ENCODE peak calls at places on chromosomes 6 and 20, in ten cellular contexts. T is hepatocyte, L is mammary epithelial cell, I is H1, W is body of pancreas, Q is MM.1S, B is heart right ventricle, Y is stomach, R is neural progenitor cell, E is sigmoid colon. D is an unnamed sample. For H3K36me3 and H3K27me3, the result is how much of the 10 kb centered on the place peaks cover.

GRCh38 chr6:149317656-149318571 is at the start of gene TAB2:
- DNase-seq in T (peak), L (no peak), I (no peak), W (no peak), Q (peak), B (no peak), Y (peak), R (no peak), E (peak), D (no peak)

GRCh38 chr6:169738204-169738971 is 13.0 kb downstream of the DYNLT2 start:
- DNase-seq in T (no peak), L (no peak), I (no peak), W (no peak), Q (no peak), B (no peak), Y (no peak), R (no peak), E (no peak), D (no peak)

GRCh38 chr6:127561660-127562059 is 15.3 kb upstream of the C6orf58 start:
- DNase-seq in T (no peak), L (no peak), I (no peak), W (no peak), Q (no peak), B (no peak), Y (no peak), R (no peak), E (no peak), D (no peak)

GRCh38 chr20:23049933-23050838 is 714 bp upstream of the THBD start:
- DNase-seq in T (peak), L (peak), I (no peak), W (peak), Q (no peak), B (peak), Y (peak), R (peak), E (peak), D (no peak)

GRCh38 chr20:58638467-58639181 is 12.5 kb upstream of the STX16 start:
- DNase-seq in T (no peak), L (no peak), I (no peak), W (peak), Q (no peak), B (no peak), Y (no peak), R (no peak), E (peak), D (no peak)

GRCh38 chr20:44026932-44027685 is 112.5 kb downstream of the TOX2 start:
- DNase-seq in T (no peak), L (no peak), I (no peak), W (no peak), Q (no peak), B (no peak), Y (peak), R (no peak), E (peak), D (no peak)

GRCh38 chr20:50425076-50425475 is 85.1 kb upstream of the PTPN1 start:
- DNase-seq in T (no peak), L (no peak), I (no peak), W (no peak), Q (no peak), B (no peak), Y (no peak), R (no peak), E (no peak), D (no peak)

GRCh38 chr20:37406010-37406998 is 60.4 kb downstream of the SRC start:
- DNase-seq in T (peak), L (peak), I (no peak), W (peak), Q (peak), B (peak), Y (peak), R (peak), E (no peak), D (no peak)

GRCh38 chr6:14209005-14209404 is 91.4 kb downstream of the CD83 start:
- DNase-seq in T (no peak), L (no peak), I (no peak), W (no peak), Q (no peak), B (no peak), Y (no peak), R (no peak), E (no peak), D (no peak)

GRCh38 chr20:57388953-57389694 is 2.1 kb upstream of the RBM38 start:
- DNase-seq in T (peak), L (peak), I (no peak), W (peak), Q (peak), B (peak), Y (peak), R (peak), E (peak), D (no peak)

GRCh38 chr6:152244998-152245630 is 392.0 kb downstream of the SYNE1 start:
- DNase-seq in T (no peak), L (no peak), I (no peak), W (no peak), Q (no peak), B (no peak), Y (no peak), R (no peak), E (no peak), D (no peak)
- H3K36me3 ChIP-seq in T (under half), L (under half), I (under half), W (under half), Q (under half), B (under half), Y (half or more), R (under half), E (under half), D (under half)

DNA sequence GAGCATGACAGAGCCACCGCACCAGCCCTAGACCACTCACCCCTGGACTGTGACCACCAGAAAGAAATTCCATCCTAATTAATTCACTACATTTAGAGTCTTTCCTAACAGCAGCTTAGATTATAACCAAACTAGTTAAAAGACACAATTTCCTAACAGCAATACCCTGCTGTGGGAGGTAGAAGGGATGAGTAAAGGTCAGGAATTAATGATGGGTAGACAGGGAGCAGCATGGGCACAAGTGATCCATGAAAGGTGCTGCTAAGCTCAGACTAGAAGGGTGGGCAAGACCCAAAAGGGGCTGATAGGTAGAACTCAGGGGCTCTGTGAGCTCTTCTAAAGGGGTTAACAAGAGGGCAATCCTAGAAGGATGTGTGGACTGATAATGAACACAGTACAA is 188.5 kb upstream of the FOXQ1 start:
- DNase-seq in T (no peak), L (no peak), I (no peak), W (no peak), Q (no peak), B (no peak), Y (no peak), R (no peak), E (no peak), D (no peak)
- H3K27me3 ChIP-seq in T (under half), L (under half), I (under half), W (under half), Q (under half), B (under half), Y (under half), R (under half), E (under half), D (under half)

GRCh38 chr6:21801786-21802610 is 208.4 kb downstream of the SOX4 start:
- DNase-seq in T (no peak), L (no peak), I (no peak), W (no peak), Q (no peak), B (no peak), Y (no peak), R (no peak), E (no peak), D (no peak)
- H3K36me3 ChIP-seq in T (under half), L (under half), I (under half), W (under half), Q (under half), B (under half), Y (under half), R (under half), E (under half), D (under half)

DNA sequence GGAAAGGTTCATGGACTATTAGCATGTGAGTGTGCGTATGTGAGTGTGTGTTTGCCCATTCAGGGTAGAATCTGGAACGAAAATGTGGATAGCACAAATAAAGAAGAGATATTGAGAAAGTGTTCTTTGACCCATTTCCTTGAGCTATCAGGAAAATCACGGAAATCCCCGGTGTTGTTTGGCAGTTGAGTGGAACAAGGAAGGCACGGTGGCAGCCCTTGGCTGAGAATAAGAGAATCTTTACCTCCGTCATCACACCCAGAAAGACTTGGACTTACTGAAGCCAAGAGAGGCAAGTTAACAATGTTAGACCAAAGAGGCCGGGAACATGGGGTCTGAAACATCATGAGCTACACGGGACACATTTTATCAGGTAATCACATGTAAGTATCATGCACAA is 588.9 kb upstream of the BTBD3 start:
- DNase-seq in T (no peak), L (no peak), I (no peak), W (no peak), Q (no peak), B (no peak), Y (no peak), R (no peak), E (no peak), D (no peak)
- H3K27me3 ChIP-seq in T (under half), L (under half), I (under half), W (under half), Q (under half), B (under half), Y (under half), R (under half), E (under half), D (under half)

DNA sequence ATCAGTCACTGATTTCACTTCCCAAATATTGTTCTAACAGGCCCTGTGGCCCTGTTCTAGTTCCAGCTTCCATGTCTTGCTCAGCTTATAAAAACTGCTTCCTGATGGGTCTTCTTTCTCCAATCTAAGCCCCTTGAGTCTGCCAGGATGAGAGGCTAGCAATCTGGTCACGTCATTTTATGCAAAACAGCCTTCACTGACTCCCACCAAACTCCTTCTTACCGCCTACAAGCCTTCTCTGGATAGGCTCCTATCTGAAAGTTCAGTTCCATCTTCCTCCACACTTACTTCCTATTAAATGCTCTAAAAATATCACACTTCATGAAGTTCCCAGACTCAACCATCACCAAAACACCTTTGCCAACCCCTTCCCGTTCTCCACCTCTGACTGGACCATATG is 15.5 kb downstream of the CRNKL1 start:
- DNase-seq in T (no peak), L (no peak), I (no peak), W (no peak), Q (no peak), B (no peak), Y (no peak), R (no peak), E (no peak), D (no peak)
- H3K36me3 ChIP-seq in T (under half), L (under half), I (under half), W (under half), Q (under half), B (under half), Y (half or more), R (under half), E (half or more), D (under half)

DNA sequence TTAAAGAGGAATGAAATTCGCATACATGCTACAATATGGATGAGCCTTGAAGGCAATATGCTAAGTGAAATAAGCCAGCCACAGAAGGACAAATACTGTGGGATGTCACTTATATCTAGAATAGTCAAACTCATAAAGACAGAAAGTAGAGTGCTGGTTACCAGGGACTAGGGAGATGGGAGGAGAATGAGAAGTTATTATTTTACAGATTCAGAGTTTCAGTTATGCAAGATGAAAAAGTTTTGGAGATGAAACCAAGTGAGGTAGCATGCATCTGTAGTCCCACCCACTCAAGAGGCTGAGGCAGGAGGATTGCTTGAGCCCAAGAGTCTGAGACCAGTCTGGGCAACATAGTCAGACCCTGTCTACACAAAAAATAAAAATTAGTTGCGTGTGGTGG is 82.5 kb upstream of the ARID1B start:
- DNase-seq in T (no peak), L (no peak), I (no peak), W (no peak), Q (no peak), B (no peak), Y (no peak), R (no peak), E (no peak), D (no peak)
- H3K27me3 ChIP-seq in T (under half), L (under half), I (under half), W (under half), Q (under half), B (under half), Y (under half), R (under half), E (under half), D (under half)

GRCh38 chr6:34425132-34425497 is 754 bp downstream of the RPS10 start:
- DNase-seq in T (no peak), L (no peak), I (no peak), W (no peak), Q (no peak), B (no peak), Y (no peak), R (no peak), E (no peak), D (no peak)

GRCh38 chr6:34425498-34426410 is at the start of gene RPS10:
- DNase-seq in T (peak), L (peak), I (peak), W (peak), Q (peak), B (peak), Y (peak), R (peak), E (peak), D (peak)

GRCh38 chr6:34423254-34423653 is 2.6 kb downstream of the RPS10 start:
- DNase-seq in T (no peak), L (no peak), I (no peak), W (no peak), Q (no peak), B (no peak), Y (no peak), R (no peak), E (no peak), D (no peak)

GRCh38 chr6:34424200-34425131 is 1.4 kb downstream of the RPS10 start:
- DNase-seq in T (no peak), L (no peak), I (no peak), W (no peak), Q (no peak), B (no peak), Y (no peak), R (peak), E (no peak), D (no peak)
- H3K36me3 ChIP-seq in T (under half), L (under half), I (under half), W (under half), Q (under half), B (under half), Y (half or more), R (under half), E (half or more), D (under half)